ENCODE peak calls at places on chromosome 22, in seven cellular contexts. A is brain pericyte, U is H9, O is AG10803, Q is fibroblast of pulmonary artery, T is T-helper 9 cell, W is NCI-H1105. C is an unnamed sample.

GRCh38 chr22:29380856-29381255 is 7.5 kb downstream of the AP1B1 start:
- DNase-seq in A (no peak), U (no peak), O (no peak), Q (no peak), T (no peak), W (no peak), C (no peak)

GRCh38 chr22:17303840-17304779 is 65.2 kb upstream of the CECR2 start:
- DNase-seq in A (no peak), U (no peak), O (no peak), Q (no peak), T (peak; percentile 47), W (no peak), C (no peak)

GRCh38 chr22:20013382-20013871 is 3.2 kb downstream of the ARVCF start:
- DNase-seq in A (no peak), U (peak; percentile 91), O (peak; percentile 39), Q (peak; percentile 53), T (no peak), W (no peak), C (peak; percentile 67)

GRCh38 chr22:42708393-42708792 is 12.3 kb downstream of the A4GALT start:
- DNase-seq in A (no peak), U (no peak), O (no peak), Q (no peak), T (no peak), W (no peak), C (no peak)

GRCh38 chr22:37534445-37534844 is 15.2 kb upstream of the CARD10 start:
- DNase-seq in A (no peak), U (no peak), O (no peak), Q (no peak), T (no peak), W (no peak), C (no peak)

GRCh38 chr22:20002661-20003060 is 14.0 kb downstream of the ARVCF start:
- DNase-seq in A (no peak), U (no peak), O (no peak), Q (no peak), T (no peak), W (no peak), C (no peak)

GRCh38 chr22:31537019-31537535 is 40.7 kb downstream of the SFI1 start:
- DNase-seq in A (no peak), U (no peak), O (no peak), Q (peak; percentile 21), T (no peak), W (no peak), C (no peak)

GRCh38 chr22:45335854-45336492 is 26.2 kb downstream of the FAM118A start:
- DNase-seq in A (no peak), U (no peak), O (no peak), Q (no peak), T (no peak), W (no peak), C (no peak)

GRCh38 chr22:39311592-39312400 is 7.6 kb downstream of the RPL3 start:
- DNase-seq in A (no peak), U (peak; percentile 72), O (no peak), Q (no peak), T (no peak), W (no peak), C (no peak)

GRCh38 chr22:20738394-20739089 is 35.4 kb upstream of the SERPIND1 start:
- DNase-seq in A (no peak), U (no peak), O (no peak), Q (no peak), T (no peak), W (no peak), C (no peak)

GRCh38 chr22:43293259-43293658 is 49.9 kb downstream of the SCUBE1 start:
- DNase-seq in A (no peak), U (no peak), O (peak; percentile 56), Q (no peak), T (no peak), W (no peak), C (no peak)

GRCh38 chr22:18021431-18021830 is 2.9 kb downstream of the MICAL3 start:
- DNase-seq in A (no peak), U (no peak), O (no peak), Q (no peak), T (no peak), W (no peak), C (no peak)

GRCh38 chr22:21632237-21632895 is at the start of gene CCDC116:
- DNase-seq in A (no peak), U (peak; percentile 77), O (no peak), Q (no peak), T (peak; percentile 65), W (no peak), C (no peak)

GRCh38 chr22:22058649-22059475 is 76.3 kb upstream of the TOP3B start:
- DNase-seq in A (no peak), U (no peak), O (no peak), Q (no peak), T (no peak), W (no peak), C (no peak)

GRCh38 chr22:29004647-29005371 is 56.8 kb downstream of the C22orf31 start:
- DNase-seq in A (no peak), U (peak; percentile 80), O (no peak), Q (no peak), T (no peak), W (peak; percentile 58), C (no peak)

GRCh38 chr22:33923660-33924246 is 3.5 kb upstream of the LARGE1 start:
- DNase-seq in A (no peak), U (peak; percentile 69), O (peak; percentile 74), Q (peak; percentile 84), T (no peak), W (peak; percentile 64), C (peak; percentile 62)

GRCh38 chr22:26134654-26135330 is 34.5 kb upstream of the SEZ6L start:
- DNase-seq in A (no peak), U (no peak), O (no peak), Q (no peak), T (no peak), W (no peak), C (no peak)

GRCh38 chr22:49948958-49949913 is 11.3 kb upstream of the PIM3 start:
- DNase-seq in A (no peak), U (no peak), O (no peak), Q (no peak), T (no peak), W (no peak), C (no peak)

GRCh38 chr22:41022470-41023298 is 69.7 kb upstream of the EP300 start:
- DNase-seq in A (peak; percentile 25), U (peak; percentile 93), O (peak; percentile 85), Q (peak; percentile 89), T (peak; percentile 72), W (peak; percentile 84), C (peak; percentile 54)

GRCh38 chr22:49827853-49828598 is at the start of gene BRD1:
- DNase-seq in A (no peak), U (peak; percentile 28), O (peak; percentile 60), Q (peak; percentile 66), T (peak; percentile 48), W (peak; percentile 36), C (no peak)

GRCh38 chr22:35534091-35534490 is 6.5 kb upstream of the RASD2 start:
- DNase-seq in A (no peak), U (no peak), O (no peak), Q (no peak), T (no peak), W (no peak), C (no peak)

GRCh38 chr22:43777204-43777671 is 34.9 kb downstream of the EFCAB6 start:
- DNase-seq in A (no peak), U (no peak), O (peak; percentile 79), Q (peak; percentile 76), T (no peak), W (no peak), C (no peak)

GRCh38 chr22:43388420-43388851 is 23.4 kb upstream of the MPPED1 start:
- DNase-seq in A (no peak), U (peak; percentile 90), O (peak; percentile 45), Q (peak; percentile 66), T (peak; percentile 68), W (peak; percentile 42), C (peak; percentile 35)

GRCh38 chr22:37239336-37240239 is 4.5 kb downstream of the RAC2 start:
- DNase-seq in A (no peak), U (no peak), O (no peak), Q (no peak), T (no peak), W (no peak), C (no peak)

GRCh38 chr22:46113110-46113909 is 37.0 kb upstream of the PPARA start:
- DNase-seq in A (no peak), U (no peak), O (peak; percentile 4), Q (no peak), T (no peak), W (no peak), C (no peak)

GRCh38 chr22:40190501-40190900 is 12.8 kb downstream of the TNRC6B start:
- DNase-seq in A (no peak), U (no peak), O (no peak), Q (no peak), T (no peak), W (no peak), C (no peak)